ENCODE peak calls at places on chromosomes 11 and 22, in five cellular contexts. One of them, this sample, is unnamed.

GRCh38 chr11:43904737-43905515 is 24.3 kb downstream of the ALKBH3 start:
- DNase-seq in neural progenitor cell: no peak
- DNase-seq in stimulated activated CD4-positive, alpha-beta T cell treated with anti-CD3 and anti-CD28 coated beads, Interleukin-2, amount 100 ng/mL, for 48 hours: no peak
- DNase-seq in CD8-positive, alpha-beta T cell: no peak
- DNase-seq in HT1080: no peak
- DNase-seq in this sample: no peak

GRCh38 chr11:123853038-123853437 is 32.4 kb downstream of the TMEM225 start:
- DNase-seq in stimulated activated CD4-positive, alpha-beta T cell treated with anti-CD3 and anti-CD28 coated beads, Interleukin-2, amount 100 ng/mL, for 48 hours: no peak
- DNase-seq in HT1080: no peak
- DNase-seq in CD8-positive, alpha-beta T cell: no peak
- DNase-seq in neural progenitor cell: no peak
- DNase-seq in this sample: no peak

GRCh38 chr22:19801340-19802000 is 40.9 kb downstream of the TBX1 start:
- DNase-seq in CD8-positive, alpha-beta T cell: no peak
- DNase-seq in stimulated activated CD4-positive, alpha-beta T cell treated with anti-CD3 and anti-CD28 coated beads, Interleukin-2, amount 100 ng/mL, for 48 hours: no peak
- DNase-seq in neural progenitor cell: no peak
- DNase-seq in HT1080: no peak
- DNase-seq in this sample: no peak

GRCh38 chr11:34604216-34604615 is 16.7 kb upstream of the EHF start:
- DNase-seq in stimulated activated CD4-positive, alpha-beta T cell treated with anti-CD3 and anti-CD28 coated beads, Interleukin-2, amount 100 ng/mL, for 48 hours: no peak
- DNase-seq in CD8-positive, alpha-beta T cell: no peak
- DNase-seq in neural progenitor cell: no peak
- DNase-seq in HT1080: no peak
- DNase-seq in this sample: no peak

GRCh38 chr11:83475741-83476140 is 189.6 kb upstream of the CCDC90B start:
- DNase-seq in neural progenitor cell: no peak
- DNase-seq in CD8-positive, alpha-beta T cell: no peak
- DNase-seq in HT1080: no peak
- DNase-seq in stimulated activated CD4-positive, alpha-beta T cell treated with anti-CD3 and anti-CD28 coated beads, Interleukin-2, amount 100 ng/mL, for 48 hours: no peak
- DNase-seq in this sample: no peak

GRCh38 chr11:113984781-113985180 is 9.9 kb downstream of the HTR3A start:
- DNase-seq in stimulated activated CD4-positive, alpha-beta T cell treated with anti-CD3 and anti-CD28 coated beads, Interleukin-2, amount 100 ng/mL, for 48 hours: no peak
- DNase-seq in neural progenitor cell: no peak
- DNase-seq in HT1080: no peak
- DNase-seq in CD8-positive, alpha-beta T cell: no peak
- DNase-seq in this sample: no peak

GRCh38 chr22:20972014-20972797 is 5.2 kb downstream of the AIFM3 start:
- DNase-seq in neural progenitor cell: no peak
- DNase-seq in CD8-positive, alpha-beta T cell: no peak
- DNase-seq in stimulated activated CD4-positive, alpha-beta T cell treated with anti-CD3 and anti-CD28 coated beads, Interleukin-2, amount 100 ng/mL, for 48 hours: no peak
- DNase-seq in HT1080: no peak
- DNase-seq in this sample: no peak

GRCh38 chr22:43153916-43154315 is 2.6 kb downstream of the TSPO start:
- DNase-seq in CD8-positive, alpha-beta T cell: no peak
- DNase-seq in stimulated activated CD4-positive, alpha-beta T cell treated with anti-CD3 and anti-CD28 coated beads, Interleukin-2, amount 100 ng/mL, for 48 hours: no peak
- DNase-seq in neural progenitor cell: no peak
- DNase-seq in HT1080: no peak
- DNase-seq in this sample: no peak

GRCh38 chr11:41446107-41446506 is 13.3 kb downstream of the LRRC4C start:
- DNase-seq in CD8-positive, alpha-beta T cell: no peak
- DNase-seq in HT1080: peak
- DNase-seq in stimulated activated CD4-positive, alpha-beta T cell treated with anti-CD3 and anti-CD28 coated beads, Interleukin-2, amount 100 ng/mL, for 48 hours: no peak
- DNase-seq in neural progenitor cell: no peak
- DNase-seq in this sample: no peak

GRCh38 chr11:8533332-8533731 is 60.7 kb downstream of the STK33 start:
- DNase-seq in CD8-positive, alpha-beta T cell: no peak
- DNase-seq in neural progenitor cell: peak
- DNase-seq in stimulated activated CD4-positive, alpha-beta T cell treated with anti-CD3 and anti-CD28 coated beads, Interleukin-2, amount 100 ng/mL, for 48 hours: no peak
- DNase-seq in HT1080: no peak
- DNase-seq in this sample: no peak

GRCh38 chr11:70240337-70240736 is 30.2 kb upstream of the PPFIA1 start:
- DNase-seq in stimulated activated CD4-positive, alpha-beta T cell treated with anti-CD3 and anti-CD28 coated beads, Interleukin-2, amount 100 ng/mL, for 48 hours: no peak
- DNase-seq in CD8-positive, alpha-beta T cell: no peak
- DNase-seq in HT1080: peak
- DNase-seq in neural progenitor cell: no peak
- DNase-seq in this sample: no peak

GRCh38 chr22:46584081-46584903 is 35.9 kb upstream of the GRAMD4 start:
- DNase-seq in neural progenitor cell: peak
- DNase-seq in stimulated activated CD4-positive, alpha-beta T cell treated with anti-CD3 and anti-CD28 coated beads, Interleukin-2, amount 100 ng/mL, for 48 hours: no peak
- DNase-seq in CD8-positive, alpha-beta T cell: no peak
- DNase-seq in HT1080: no peak
- DNase-seq in this sample: no peak

GRCh38 chr11:75582461-75582934 is 20.4 kb downstream of the SERPINH1 start:
- DNase-seq in neural progenitor cell: no peak
- DNase-seq in CD8-positive, alpha-beta T cell: no peak
- DNase-seq in HT1080: peak
- DNase-seq in stimulated activated CD4-positive, alpha-beta T cell treated with anti-CD3 and anti-CD28 coated beads, Interleukin-2, amount 100 ng/mL, for 48 hours: no peak
- DNase-seq in this sample: no peak

GRCh38 chr22:21631025-21631424 is 1.2 kb upstream of the YDJC start:
- DNase-seq in HT1080: no peak
- DNase-seq in neural progenitor cell: no peak
- DNase-seq in CD8-positive, alpha-beta T cell: no peak
- DNase-seq in stimulated activated CD4-positive, alpha-beta T cell treated with anti-CD3 and anti-CD28 coated beads, Interleukin-2, amount 100 ng/mL, for 48 hours: no peak
- DNase-seq in this sample: no peak

GRCh38 chr11:73140213-73141030 is 1.7 kb downstream of the FCHSD2 start:
- DNase-seq in HT1080: peak
- DNase-seq in CD8-positive, alpha-beta T cell: no peak
- DNase-seq in neural progenitor cell: peak
- DNase-seq in stimulated activated CD4-positive, alpha-beta T cell treated with anti-CD3 and anti-CD28 coated beads, Interleukin-2, amount 100 ng/mL, for 48 hours: no peak
- DNase-seq in this sample: peak

GRCh38 chr22:23796461-23796860 is 9.7 kb downstream of the SMARCB1 start:
- DNase-seq in stimulated activated CD4-positive, alpha-beta T cell treated with anti-CD3 and anti-CD28 coated beads, Interleukin-2, amount 100 ng/mL, for 48 hours: no peak
- DNase-seq in HT1080: no peak
- DNase-seq in CD8-positive, alpha-beta T cell: no peak
- DNase-seq in neural progenitor cell: no peak
- DNase-seq in this sample: no peak

GRCh38 chr22:49527611-49528419 is 299.9 kb downstream of the BRD1 start:
- DNase-seq in HT1080: no peak
- DNase-seq in CD8-positive, alpha-beta T cell: no peak
- DNase-seq in neural progenitor cell: no peak
- DNase-seq in stimulated activated CD4-positive, alpha-beta T cell treated with anti-CD3 and anti-CD28 coated beads, Interleukin-2, amount 100 ng/mL, for 48 hours: no peak
- DNase-seq in this sample: no peak

GRCh38 chr11:77819921-77820564 is 479 bp downstream of the RSF1 start:
- DNase-seq in CD8-positive, alpha-beta T cell: peak
- DNase-seq in stimulated activated CD4-positive, alpha-beta T cell treated with anti-CD3 and anti-CD28 coated beads, Interleukin-2, amount 100 ng/mL, for 48 hours: peak
- DNase-seq in HT1080: peak
- DNase-seq in neural progenitor cell: peak
- DNase-seq in this sample: peak

GRCh38 chr11:67584881-67585873 is 1.6 kb downstream of the GSTP1 start:
- DNase-seq in neural progenitor cell: no peak
- DNase-seq in stimulated activated CD4-positive, alpha-beta T cell treated with anti-CD3 and anti-CD28 coated beads, Interleukin-2, amount 100 ng/mL, for 48 hours: no peak
- DNase-seq in CD8-positive, alpha-beta T cell: no peak
- DNase-seq in HT1080: no peak
- DNase-seq in this sample: no peak

GRCh38 chr22:40107244-40107643 is 70.5 kb upstream of the TNRC6B start:
- DNase-seq in HT1080: no peak
- DNase-seq in neural progenitor cell: no peak
- DNase-seq in stimulated activated CD4-positive, alpha-beta T cell treated with anti-CD3 and anti-CD28 coated beads, Interleukin-2, amount 100 ng/mL, for 48 hours: no peak
- DNase-seq in CD8-positive, alpha-beta T cell: no peak
- DNase-seq in this sample: no peak

GRCh38 chr11:111729441-111729840 is 36.7 kb downstream of the PPP2R1B start:
- DNase-seq in CD8-positive, alpha-beta T cell: no peak
- DNase-seq in stimulated activated CD4-positive, alpha-beta T cell treated with anti-CD3 and anti-CD28 coated beads, Interleukin-2, amount 100 ng/mL, for 48 hours: no peak
- DNase-seq in HT1080: no peak
- DNase-seq in neural progenitor cell: no peak
- DNase-seq in this sample: no peak

GRCh38 chr11:14727215-14727614 is 83.6 kb downstream of the PDE3B start:
- DNase-seq in HT1080: no peak
- DNase-seq in CD8-positive, alpha-beta T cell: no peak
- DNase-seq in stimulated activated CD4-positive, alpha-beta T cell treated with anti-CD3 and anti-CD28 coated beads, Interleukin-2, amount 100 ng/mL, for 48 hours: no peak
- DNase-seq in neural progenitor cell: no peak
- DNase-seq in this sample: no peak

GRCh38 chr11:114790910-114791309 is 112.6 kb downstream of the NXPE2 start:
- DNase-seq in CD8-positive, alpha-beta T cell: no peak
- DNase-seq in stimulated activated CD4-positive, alpha-beta T cell treated with anti-CD3 and anti-CD28 coated beads, Interleukin-2, amount 100 ng/mL, for 48 hours: no peak
- DNase-seq in HT1080: no peak
- DNase-seq in neural progenitor cell: no peak
- DNase-seq in this sample: no peak

GRCh38 chr11:17599460-17599925 is 52.4 kb downstream of the OTOG start:
- DNase-seq in neural progenitor cell: no peak
- DNase-seq in stimulated activated CD4-positive, alpha-beta T cell treated with anti-CD3 and anti-CD28 coated beads, Interleukin-2, amount 100 ng/mL, for 48 hours: no peak
- DNase-seq in HT1080: no peak
- DNase-seq in CD8-positive, alpha-beta T cell: no peak
- DNase-seq in this sample: peak

GRCh38 chr11:121435796-121436511 is 16.2 kb upstream of the SORL1 start:
- DNase-seq in HT1080: no peak
- DNase-seq in stimulated activated CD4-positive, alpha-beta T cell treated with anti-CD3 and anti-CD28 coated beads, Interleukin-2, amount 100 ng/mL, for 48 hours: no peak
- DNase-seq in CD8-positive, alpha-beta T cell: no peak
- DNase-seq in neural progenitor cell: peak
- DNase-seq in this sample: no peak

GRCh38 chr11:120749389-120749788 is 237.8 kb downstream of the GRIK4 start:
- DNase-seq in CD8-positive, alpha-beta T cell: no peak
- DNase-seq in neural progenitor cell: no peak
- DNase-seq in HT1080: no peak
- DNase-seq in stimulated activated CD4-positive, alpha-beta T cell treated with anti-CD3 and anti-CD28 coated beads, Interleukin-2, amount 100 ng/mL, for 48 hours: no peak
- DNase-seq in this sample: no peak

GRCh38 chr11:95092549-95093324 is 3.1 kb downstream of the ENDOD1 start:
- DNase-seq in neural progenitor cell: peak
- DNase-seq in HT1080: peak
- DNase-seq in stimulated activated CD4-positive, alpha-beta T cell treated with anti-CD3 and anti-CD28 coated beads, Interleukin-2, amount 100 ng/mL, for 48 hours: no peak
- DNase-seq in CD8-positive, alpha-beta T cell: no peak
- DNase-seq in this sample: no peak